ENCODE peak calls at places on chromosome 3, in four cellular contexts. W is lower lobe of right lung; R is fibroblast of lung; N is CD8-positive, alpha-beta T cell. Z is an unnamed sample.

GRCh38 chr3:98556164-98557130 is 24.7 kb downstream of the GPR15 start:
- DNase-seq in W (no peak), R (no peak), N (peak; percentile 36), Z (no peak)

GRCh38 chr3:46406786-46407611 is at the start of the genes CCR5AS and CCRL2:
- DNase-seq in W (peak; percentile 78), R (peak; percentile 61), N (peak; percentile 12), Z (peak; percentile 93)

GRCh38 chr3:171132873-171133272 is 106.4 kb upstream of the SLC2A2 start:
- DNase-seq in W (no peak), R (peak; percentile 65), N (no peak), Z (no peak)

GRCh38 chr3:175646865-175647264 is 787.7 kb downstream of the NAALADL2 start:
- DNase-seq in W (no peak), R (no peak), N (no peak), Z (no peak)

GRCh38 chr3:63763156-63763555 is 55.9 kb upstream of the C3orf49 start:
- DNase-seq in W (no peak), R (no peak), N (no peak), Z (no peak)

GRCh38 chr3:71389911-71390573 is 193.5 kb downstream of the FOXP1 start:
- DNase-seq in W (peak; percentile 66), R (peak; percentile 87), N (peak; percentile 12), Z (peak; percentile 67)

GRCh38 chr3:194536883-194537637 is 50.3 kb upstream of the ATP13A3 start:
- DNase-seq in W (no peak), R (no peak), N (no peak), Z (peak; percentile 94)

GRCh38 chr3:137105277-137105977 is 147.6 kb downstream of the IL20RB start:
- DNase-seq in W (no peak), R (peak; percentile 74), N (no peak), Z (no peak)

GRCh38 chr3:46910166-46910760 is 32.7 kb downstream of the PTH1R start:
- DNase-seq in W (peak; percentile 20), R (no peak), N (no peak), Z (peak; percentile 21)

GRCh38 chr3:27349832-27350231 is 19.4 kb downstream of the NEK10 start:
- DNase-seq in W (no peak), R (no peak), N (no peak), Z (no peak)

DNA sequence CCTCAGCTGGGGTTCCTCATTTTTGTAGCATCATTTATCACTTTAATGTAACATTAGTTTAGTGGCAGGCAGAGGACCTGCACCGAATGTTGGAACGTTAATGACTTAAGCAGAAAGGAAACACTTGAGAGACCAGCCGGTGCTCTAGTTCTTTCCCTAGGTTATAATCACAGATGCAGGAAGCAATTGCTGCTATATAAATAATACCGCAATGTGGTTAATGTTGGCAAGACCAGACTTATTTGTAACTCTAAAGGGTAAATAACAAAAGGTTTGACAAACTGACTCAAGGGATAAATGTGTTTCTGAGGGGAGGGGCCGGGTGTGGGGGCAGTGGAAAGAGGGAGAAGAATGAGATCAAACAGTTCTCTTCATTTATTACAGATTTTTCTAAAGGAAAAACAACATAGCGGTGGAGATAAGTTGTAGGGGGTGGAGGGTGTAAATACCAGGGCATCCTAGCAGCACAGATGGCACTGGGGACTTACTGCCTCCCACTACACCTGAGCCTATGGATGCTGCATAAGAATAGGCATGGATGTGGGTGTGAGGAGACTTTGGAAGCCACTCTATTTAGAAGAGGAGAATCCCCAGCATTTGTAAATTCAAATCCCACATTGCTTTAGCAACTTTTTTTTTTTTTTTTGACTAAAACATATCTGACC is 27.6 kb upstream of the IL1RAP start:
- DNase-seq in W (no peak), R (peak; percentile 14), N (no peak), Z (no peak)
- H3K4me1 ChIP-seq in W (no peaks in the 10 kb centered on the region), R (no peaks in the 10 kb centered on the region), N (no peaks in the 10 kb centered on the region), Z (no peaks in the 10 kb centered on the region)

GRCh38 chr3:10602769-10603768 is 97.7 kb upstream of the ATP2B2 start:
- DNase-seq in W (no peak), R (no peak), N (peak; percentile 60), Z (no peak)
- H3K4me3 ChIP-seq in W (no peak overlapping the region), R (no peak overlapping the region), N (no peak overlapping the region), Z (no peak overlapping the region)

DNA sequence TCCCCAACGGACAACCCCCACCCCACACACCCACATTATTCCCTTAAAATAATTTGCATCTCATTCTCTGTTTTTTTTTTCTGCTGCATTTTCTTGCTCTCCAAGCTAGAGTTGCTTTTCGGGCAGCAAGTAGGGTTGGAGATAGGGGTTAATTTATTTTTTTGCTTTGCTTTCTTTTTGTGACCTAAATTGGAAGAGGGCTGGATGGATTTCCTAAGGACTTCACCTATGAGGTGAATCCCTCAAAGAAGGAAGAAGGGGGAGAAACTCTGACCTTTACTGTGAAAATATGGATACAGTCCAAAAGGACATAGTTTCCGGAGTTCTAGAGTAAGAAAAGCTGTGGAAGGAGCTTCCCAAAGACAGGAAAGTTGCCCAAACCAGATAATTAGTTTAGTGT is 6.7 kb downstream of the SOX2 start:
- DNase-seq in W (no peak), R (no peak), N (no peak), Z (no peak)
- H3K4me1 ChIP-seq in W (no peaks in the 10 kb centered on the region), R (no peaks in the 10 kb centered on the region), N (no peaks in the 10 kb centered on the region), Z (no peaks in the 10 kb centered on the region)

GRCh38 chr3:37245003-37245402 is 70.6 kb upstream of the LRRFIP2 start:
- DNase-seq in W (no peak), R (no peak), N (no peak), Z (no peak)
- H3K4me3 ChIP-seq in W (peak overlapping the region; percentile 90), R (peak overlapping the region; percentile 96), N (no peak overlapping the region), Z (no peak overlapping the region)

DNA sequence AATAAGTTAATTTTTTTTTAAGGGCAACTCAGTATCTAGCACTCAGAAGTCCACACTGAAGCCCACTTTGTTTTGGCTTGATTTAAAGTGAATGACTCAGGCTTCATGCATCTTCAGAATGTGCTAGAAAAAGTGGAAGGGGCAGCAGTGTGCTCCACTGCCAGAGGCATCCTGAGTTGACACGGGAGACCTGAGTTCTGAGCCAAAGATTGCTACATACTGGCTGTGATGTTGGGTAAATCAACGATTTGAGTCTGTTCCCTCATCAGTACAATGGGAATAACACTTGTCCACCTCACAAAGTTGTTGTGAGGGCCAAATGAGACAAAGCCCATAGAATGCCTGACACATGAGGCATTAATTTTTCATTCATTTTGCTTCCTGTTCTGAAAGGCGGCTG is 19.0 kb downstream of the TMEM43 start:
- DNase-seq in W (no peak), R (peak; percentile 96), N (no peak), Z (no peak)
- H3K4me1 ChIP-seq in W (peaks cover 58% of the 10 kb centered on the region), R (peaks cover 34% of the 10 kb centered on the region), N (peaks cover 55% of the 10 kb centered on the region), Z (peaks cover 11% of the 10 kb centered on the region)

GRCh38 chr3:172447611-172448579 is at the start of gene GHSR:
- DNase-seq in W (no peak), R (no peak), N (no peak), Z (peak; percentile 42)
- H3K4me3 ChIP-seq in W (no peak within 1 kb of the TSS), R (no peak within 1 kb of the TSS), N (no peak within 1 kb of the TSS), Z (no peak within 1 kb of the TSS)